ENCODE peak calls at places on chromosomes 3 and 15, in ten cellular contexts. One of them, this sample, is unnamed.

GRCh38 chr3:151008699-151009098 is 36.2 kb upstream of the CLRN1 start:
- DNase-seq in breast epithelium: no peak
- DNase-seq in GM12891: no peak
- DNase-seq in esophagus muscularis mucosa: no peak
- DNase-seq in transverse colon: no peak
- DNase-seq in prostate gland: no peak
- DNase-seq in HCT116: peak
- DNase-seq in stomach: no peak
- DNase-seq in spleen: no peak
- DNase-seq in sigmoid colon: no peak
- DNase-seq in this sample: no peak

GRCh38 chr3:45596290-45596791 is 1.8 kb downstream of the LIMD1 start:
- DNase-seq in spleen: peak
- DNase-seq in HCT116: no peak
- DNase-seq in transverse colon: peak
- DNase-seq in stomach: no peak
- DNase-seq in sigmoid colon: no peak
- DNase-seq in prostate gland: no peak
- DNase-seq in breast epithelium: no peak
- DNase-seq in GM12891: peak
- DNase-seq in esophagus muscularis mucosa: no peak
- DNase-seq in this sample: no peak

GRCh38 chr3:81462921-81463320 is 298.5 kb downstream of the GBE1 start:
- DNase-seq in sigmoid colon: no peak
- DNase-seq in HCT116: no peak
- DNase-seq in prostate gland: no peak
- DNase-seq in esophagus muscularis mucosa: no peak
- DNase-seq in GM12891: no peak
- DNase-seq in spleen: no peak
- DNase-seq in breast epithelium: no peak
- DNase-seq in stomach: no peak
- DNase-seq in transverse colon: no peak
- DNase-seq in this sample: no peak

GRCh38 chr15:68674975-68675374 is 96.2 kb downstream of the CORO2B start:
- DNase-seq in sigmoid colon: peak
- DNase-seq in prostate gland: no peak
- DNase-seq in GM12891: no peak
- DNase-seq in breast epithelium: no peak
- DNase-seq in transverse colon: no peak
- DNase-seq in stomach: no peak
- DNase-seq in HCT116: no peak
- DNase-seq in esophagus muscularis mucosa: no peak
- DNase-seq in spleen: no peak
- DNase-seq in this sample: no peak

GRCh38 chr15:82624008-82624407 is 23.2 kb downstream of the CPEB1 start:
- DNase-seq in breast epithelium: no peak
- DNase-seq in transverse colon: no peak
- DNase-seq in prostate gland: no peak
- DNase-seq in stomach: no peak
- DNase-seq in esophagus muscularis mucosa: no peak
- DNase-seq in sigmoid colon: no peak
- DNase-seq in HCT116: no peak
- DNase-seq in spleen: no peak
- DNase-seq in GM12891: no peak
- DNase-seq in this sample: no peak

GRCh38 chr15:82810863-82811421 is 1.5 kb downstream of the WHAMM start:
- DNase-seq in breast epithelium: no peak
- DNase-seq in transverse colon: no peak
- DNase-seq in spleen: no peak
- DNase-seq in prostate gland: no peak
- DNase-seq in GM12891: no peak
- DNase-seq in sigmoid colon: no peak
- DNase-seq in stomach: no peak
- DNase-seq in HCT116: no peak
- DNase-seq in esophagus muscularis mucosa: no peak
- DNase-seq in this sample: no peak

GRCh38 chr15:42194502-42194901 is 13.6 kb downstream of the VPS39 start:
- DNase-seq in breast epithelium: no peak
- DNase-seq in spleen: no peak
- DNase-seq in prostate gland: no peak
- DNase-seq in transverse colon: peak
- DNase-seq in sigmoid colon: no peak
- DNase-seq in HCT116: no peak
- DNase-seq in stomach: no peak
- DNase-seq in esophagus muscularis mucosa: no peak
- DNase-seq in GM12891: no peak
- DNase-seq in this sample: no peak

GRCh38 chr3:8445861-8446260 is 55.8 kb upstream of the LMCD1 start:
- DNase-seq in transverse colon: no peak
- DNase-seq in prostate gland: peak
- DNase-seq in spleen: no peak
- DNase-seq in esophagus muscularis mucosa: no peak
- DNase-seq in HCT116: no peak
- DNase-seq in stomach: no peak
- DNase-seq in GM12891: no peak
- DNase-seq in sigmoid colon: no peak
- DNase-seq in breast epithelium: no peak
- DNase-seq in this sample: no peak

GRCh38 chr15:94780108-94780507 is 548.7 kb downstream of the MCTP2 start:
- DNase-seq in prostate gland: no peak
- DNase-seq in HCT116: no peak
- DNase-seq in esophagus muscularis mucosa: no peak
- DNase-seq in stomach: no peak
- DNase-seq in transverse colon: no peak
- DNase-seq in spleen: no peak
- DNase-seq in GM12891: no peak
- DNase-seq in breast epithelium: no peak
- DNase-seq in sigmoid colon: no peak
- DNase-seq in this sample: no peak
- TF ChIP-seq POLR2AphosphoS5 in prostate gland: peak
- TF ChIP-seq POLR2AphosphoS5 in HCT116: no peak
- TF ChIP-seq POLR2AphosphoS5 in esophagus muscularis mucosa: no peak
- TF ChIP-seq POLR2AphosphoS5 in stomach: no peak
- TF ChIP-seq POLR2AphosphoS5 in transverse colon: no peak
- TF ChIP-seq POLR2AphosphoS5 in spleen: no peak
- TF ChIP-seq POLR2AphosphoS5 in GM12891: no peak
- TF ChIP-seq POLR2AphosphoS5 in breast epithelium: no peak
- TF ChIP-seq POLR2AphosphoS5 in sigmoid colon: no peak
- TF ChIP-seq POLR2AphosphoS5 in this sample: no peak

GRCh38 chr3:4977001-4977888 is 2.0 kb upstream of the BHLHE40 start:
- DNase-seq in transverse colon: peak
- DNase-seq in sigmoid colon: peak
- DNase-seq in esophagus muscularis mucosa: no peak
- DNase-seq in breast epithelium: peak
- DNase-seq in stomach: peak
- DNase-seq in prostate gland: peak
- DNase-seq in GM12891: no peak
- DNase-seq in spleen: peak
- DNase-seq in HCT116: no peak
- DNase-seq in this sample: no peak

GRCh38 chr3:4978966-4979400 is 254 bp upstream of the BHLHE40 start:
- DNase-seq in GM12891: peak
- DNase-seq in spleen: peak
- DNase-seq in HCT116: peak
- DNase-seq in prostate gland: peak
- DNase-seq in stomach: peak
- DNase-seq in transverse colon: peak
- DNase-seq in esophagus muscularis mucosa: peak
- DNase-seq in sigmoid colon: peak
- DNase-seq in breast epithelium: peak
- DNase-seq in this sample: peak

GRCh38 chr3:4979401-4980228 is at the start of gene BHLHE40:
- DNase-seq in prostate gland: no peak
- DNase-seq in esophagus muscularis mucosa: no peak
- DNase-seq in GM12891: no peak
- DNase-seq in stomach: no peak
- DNase-seq in transverse colon: peak
- DNase-seq in HCT116: no peak
- DNase-seq in breast epithelium: peak
- DNase-seq in spleen: peak
- DNase-seq in sigmoid colon: no peak
- DNase-seq in this sample: no peak

GRCh38 chr3:4977889-4978258 is 1.4 kb upstream of the BHLHE40 start:
- DNase-seq in HCT116: no peak
- DNase-seq in prostate gland: no peak
- DNase-seq in esophagus muscularis mucosa: no peak
- DNase-seq in transverse colon: no peak
- DNase-seq in breast epithelium: no peak
- DNase-seq in spleen: no peak
- DNase-seq in sigmoid colon: no peak
- DNase-seq in GM12891: no peak
- DNase-seq in stomach: no peak
- DNase-seq in this sample: peak

GRCh38 chr3:4978259-4978965 is 825 bp upstream of the BHLHE40 start:
- DNase-seq in stomach: peak
- DNase-seq in spleen: peak
- DNase-seq in prostate gland: peak
- DNase-seq in HCT116: peak
- DNase-seq in sigmoid colon: peak
- DNase-seq in GM12891: peak
- DNase-seq in transverse colon: peak
- DNase-seq in esophagus muscularis mucosa: peak
- DNase-seq in breast epithelium: peak
- DNase-seq in this sample: peak
- TF ChIP-seq POLR2A in stomach: no peak
- TF ChIP-seq POLR2A in spleen: peak
- TF ChIP-seq POLR2A in prostate gland: peak
- TF ChIP-seq POLR2A in HCT116: peak
- TF ChIP-seq POLR2A in sigmoid colon: peak
- TF ChIP-seq POLR2A in GM12891: peak
- TF ChIP-seq POLR2A in transverse colon: peak
- TF ChIP-seq POLR2A in esophagus muscularis mucosa: peak
- TF ChIP-seq POLR2A in breast epithelium: no peak
- TF ChIP-seq POLR2A in this sample: no peak

GRCh38 chr3:124248471-124249028 is 256.6 kb upstream of the ROPN1 start:
- DNase-seq in HCT116: no peak
- DNase-seq in esophagus muscularis mucosa: no peak
- DNase-seq in breast epithelium: no peak
- DNase-seq in prostate gland: no peak
- DNase-seq in transverse colon: peak
- DNase-seq in stomach: peak
- DNase-seq in sigmoid colon: peak
- DNase-seq in spleen: peak
- DNase-seq in GM12891: no peak
- DNase-seq in this sample: no peak
- TF ChIP-seq POLR2AphosphoS5 in HCT116: no peak
- TF ChIP-seq POLR2AphosphoS5 in esophagus muscularis mucosa: peak
- TF ChIP-seq POLR2AphosphoS5 in breast epithelium: no peak
- TF ChIP-seq POLR2AphosphoS5 in prostate gland: peak
- TF ChIP-seq POLR2AphosphoS5 in transverse colon: no peak
- TF ChIP-seq POLR2AphosphoS5 in stomach: peak
- TF ChIP-seq POLR2AphosphoS5 in sigmoid colon: peak
- TF ChIP-seq POLR2AphosphoS5 in spleen: no peak
- TF ChIP-seq POLR2AphosphoS5 in GM12891: no peak
- TF ChIP-seq POLR2AphosphoS5 in this sample: peak

GRCh38 chr3:127763816-127764215 is 58.5 kb downstream of the MGLL start:
- DNase-seq in GM12891: no peak
- DNase-seq in stomach: no peak
- DNase-seq in breast epithelium: no peak
- DNase-seq in transverse colon: no peak
- DNase-seq in HCT116: no peak
- DNase-seq in prostate gland: no peak
- DNase-seq in esophagus muscularis mucosa: no peak
- DNase-seq in spleen: peak
- DNase-seq in sigmoid colon: no peak
- DNase-seq in this sample: no peak

GRCh38 chr3:127763337-127763736 is 59.0 kb downstream of the MGLL start:
- DNase-seq in esophagus muscularis mucosa: no peak
- DNase-seq in stomach: no peak
- DNase-seq in transverse colon: no peak
- DNase-seq in sigmoid colon: no peak
- DNase-seq in breast epithelium: no peak
- DNase-seq in spleen: peak
- DNase-seq in GM12891: no peak
- DNase-seq in prostate gland: no peak
- DNase-seq in HCT116: no peak
- DNase-seq in this sample: no peak

GRCh38 chr3:127761101-127761802 is 61.1 kb downstream of the MGLL start:
- DNase-seq in sigmoid colon: no peak
- DNase-seq in transverse colon: peak
- DNase-seq in esophagus muscularis mucosa: no peak
- DNase-seq in HCT116: no peak
- DNase-seq in stomach: no peak
- DNase-seq in spleen: peak
- DNase-seq in GM12891: no peak
- DNase-seq in breast epithelium: no peak
- DNase-seq in prostate gland: no peak
- DNase-seq in this sample: no peak

GRCh38 chr3:127762787-127763105 is 59.6 kb downstream of the MGLL start:
- DNase-seq in sigmoid colon: no peak
- DNase-seq in HCT116: no peak
- DNase-seq in esophagus muscularis mucosa: no peak
- DNase-seq in transverse colon: no peak
- DNase-seq in GM12891: no peak
- DNase-seq in prostate gland: no peak
- DNase-seq in spleen: peak
- DNase-seq in breast epithelium: no peak
- DNase-seq in stomach: no peak
- DNase-seq in this sample: no peak

GRCh38 chr3:127762077-127762786 is 60.1 kb downstream of the MGLL start:
- DNase-seq in sigmoid colon: peak
- DNase-seq in HCT116: no peak
- DNase-seq in transverse colon: peak
- DNase-seq in breast epithelium: no peak
- DNase-seq in GM12891: no peak
- DNase-seq in prostate gland: no peak
- DNase-seq in spleen: peak
- DNase-seq in esophagus muscularis mucosa: no peak
- DNase-seq in stomach: no peak
- DNase-seq in this sample: no peak
- TF ChIP-seq POLR2A in sigmoid colon: no peak
- TF ChIP-seq POLR2A in HCT116: no peak
- TF ChIP-seq POLR2A in transverse colon: no peak
- TF ChIP-seq POLR2A in breast epithelium: no peak
- TF ChIP-seq POLR2A in GM12891: peak
- TF ChIP-seq POLR2A in prostate gland: no peak
- TF ChIP-seq POLR2A in spleen: no peak
- TF ChIP-seq POLR2A in esophagus muscularis mucosa: no peak
- TF ChIP-seq POLR2A in stomach: no peak
- TF ChIP-seq POLR2A in this sample: no peak

DNA sequence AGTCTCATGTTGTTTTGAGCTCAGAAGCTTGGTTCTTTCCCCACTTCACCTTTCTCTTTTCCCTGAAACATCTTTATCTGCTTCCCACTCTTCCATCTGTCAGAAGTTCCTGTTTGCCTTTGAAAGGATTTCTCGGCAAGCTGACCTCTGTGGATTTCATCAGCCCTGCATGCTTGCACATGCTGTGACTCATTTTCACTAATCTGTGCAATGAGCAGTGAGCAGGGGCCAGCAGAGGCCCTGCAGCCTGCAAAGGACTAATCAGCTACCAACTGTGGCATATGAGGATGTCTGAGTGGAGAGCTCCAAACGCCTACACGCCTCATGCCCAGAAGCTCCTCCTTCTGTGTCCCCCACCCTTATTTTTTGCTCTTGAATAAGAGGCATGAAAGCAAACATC is 333.0 kb upstream of the SEMA6D start:
- DNase-seq in transverse colon: no peak
- DNase-seq in sigmoid colon: no peak
- DNase-seq in GM12891: no peak
- DNase-seq in HCT116: no peak
- DNase-seq in spleen: no peak
- DNase-seq in prostate gland: no peak
- DNase-seq in esophagus muscularis mucosa: no peak
- DNase-seq in stomach: no peak
- DNase-seq in breast epithelium: no peak
- DNase-seq in this sample: no peak
- TF ChIP-seq POLR2AphosphoS5 in transverse colon: no peak
- TF ChIP-seq POLR2AphosphoS5 in sigmoid colon: no peak
- TF ChIP-seq POLR2AphosphoS5 in GM12891: no peak
- TF ChIP-seq POLR2AphosphoS5 in HCT116: no peak
- TF ChIP-seq POLR2AphosphoS5 in spleen: no peak
- TF ChIP-seq POLR2AphosphoS5 in prostate gland: no peak
- TF ChIP-seq POLR2AphosphoS5 in esophagus muscularis mucosa: peak
- TF ChIP-seq POLR2AphosphoS5 in stomach: no peak
- TF ChIP-seq POLR2AphosphoS5 in breast epithelium: no peak
- TF ChIP-seq POLR2AphosphoS5 in this sample: peak

This sample was measured in vagina.